ENCODE peak calls at places on chromosome 5, in nine cellular contexts. One of them, this sample, is unnamed.

GRCh38 chr5:133732536-133732935 is 120.2 kb upstream of the FSTL4 start:
- DNase-seq in left ventricle myocardium inferior: no peak
- DNase-seq in epithelial cell of proximal tubule: no peak
- DNase-seq in body of pancreas: no peak
- DNase-seq in PC-3: no peak
- DNase-seq in dorsolateral prefrontal cortex: no peak
- DNase-seq in A549: no peak
- DNase-seq in tibial nerve: no peak
- DNase-seq in tibial artery: no peak
- DNase-seq in this sample: no peak

GRCh38 chr5:102782245-102782872 is 27.3 kb downstream of the PAM start:
- DNase-seq in left ventricle myocardium inferior: no peak
- DNase-seq in epithelial cell of proximal tubule: no peak
- DNase-seq in body of pancreas: no peak
- DNase-seq in PC-3: no peak
- DNase-seq in dorsolateral prefrontal cortex: no peak
- DNase-seq in A549: no peak
- DNase-seq in tibial nerve: no peak
- DNase-seq in tibial artery: no peak
- DNase-seq in this sample: no peak

GRCh38 chr5:62720036-62720441 is 141.4 kb downstream of the LRRC70 start:
- DNase-seq in left ventricle myocardium inferior: no peak
- DNase-seq in epithelial cell of proximal tubule: no peak
- DNase-seq in body of pancreas: peak
- DNase-seq in PC-3: peak
- DNase-seq in dorsolateral prefrontal cortex: no peak
- DNase-seq in A549: peak
- DNase-seq in tibial nerve: no peak
- DNase-seq in tibial artery: no peak
- DNase-seq in this sample: no peak

GRCh38 chr5:177537389-177538361 is 16.7 kb downstream of the FAM193B start:
- DNase-seq in left ventricle myocardium inferior: peak
- DNase-seq in epithelial cell of proximal tubule: no peak
- DNase-seq in body of pancreas: peak
- DNase-seq in PC-3: peak
- DNase-seq in dorsolateral prefrontal cortex: no peak
- DNase-seq in A549: peak
- DNase-seq in tibial nerve: no peak
- DNase-seq in tibial artery: peak
- DNase-seq in this sample: no peak

GRCh38 chr5:101687630-101688029 is 608.5 kb downstream of the SLCO4C1 start:
- DNase-seq in left ventricle myocardium inferior: no peak
- DNase-seq in epithelial cell of proximal tubule: no peak
- DNase-seq in body of pancreas: no peak
- DNase-seq in PC-3: peak
- DNase-seq in dorsolateral prefrontal cortex: no peak
- DNase-seq in A549: no peak
- DNase-seq in tibial nerve: no peak
- DNase-seq in tibial artery: no peak
- DNase-seq in this sample: no peak

GRCh38 chr5:65873181-65873580 is 53.2 kb upstream of the ERBIN start:
- DNase-seq in left ventricle myocardium inferior: no peak
- DNase-seq in epithelial cell of proximal tubule: no peak
- DNase-seq in body of pancreas: no peak
- DNase-seq in PC-3: peak
- DNase-seq in dorsolateral prefrontal cortex: no peak
- DNase-seq in A549: no peak
- DNase-seq in tibial nerve: no peak
- DNase-seq in tibial artery: no peak
- DNase-seq in this sample: peak

GRCh38 chr5:170355601-170356098 is 33.5 kb downstream of the KCNMB1 start:
- DNase-seq in left ventricle myocardium inferior: peak
- DNase-seq in epithelial cell of proximal tubule: no peak
- DNase-seq in body of pancreas: peak
- DNase-seq in PC-3: no peak
- DNase-seq in dorsolateral prefrontal cortex: no peak
- DNase-seq in A549: no peak
- DNase-seq in tibial nerve: no peak
- DNase-seq in tibial artery: no peak
- DNase-seq in this sample: no peak

GRCh38 chr5:173873296-173873922 is 14.7 kb upstream of the CPEB4 start:
- DNase-seq in left ventricle myocardium inferior: no peak
- DNase-seq in epithelial cell of proximal tubule: no peak
- DNase-seq in body of pancreas: no peak
- DNase-seq in PC-3: no peak
- DNase-seq in dorsolateral prefrontal cortex: no peak
- DNase-seq in A549: no peak
- DNase-seq in tibial nerve: no peak
- DNase-seq in tibial artery: no peak
- DNase-seq in this sample: no peak

GRCh38 chr5:115291397-115291796 is 5.1 kb downstream of the CCDC112 start:
- DNase-seq in left ventricle myocardium inferior: no peak
- DNase-seq in epithelial cell of proximal tubule: no peak
- DNase-seq in body of pancreas: no peak
- DNase-seq in PC-3: no peak
- DNase-seq in dorsolateral prefrontal cortex: no peak
- DNase-seq in A549: no peak
- DNase-seq in tibial nerve: no peak
- DNase-seq in tibial artery: no peak
- DNase-seq in this sample: no peak

GRCh38 chr5:133307275-133307674 is 255.5 kb downstream of the HSPA4 start:
- DNase-seq in left ventricle myocardium inferior: no peak
- DNase-seq in epithelial cell of proximal tubule: no peak
- DNase-seq in body of pancreas: no peak
- DNase-seq in PC-3: no peak
- DNase-seq in dorsolateral prefrontal cortex: no peak
- DNase-seq in A549: no peak
- DNase-seq in tibial nerve: no peak
- DNase-seq in tibial artery: no peak
- DNase-seq in this sample: no peak

GRCh38 chr5:83294246-83294645 is 177.3 kb upstream of the VCAN start:
- DNase-seq in left ventricle myocardium inferior: no peak
- DNase-seq in epithelial cell of proximal tubule: no peak
- DNase-seq in body of pancreas: no peak
- DNase-seq in PC-3: no peak
- DNase-seq in dorsolateral prefrontal cortex: no peak
- DNase-seq in A549: no peak
- DNase-seq in tibial nerve: no peak
- DNase-seq in tibial artery: no peak
- DNase-seq in this sample: peak

GRCh38 chr5:175464414-175465233 is 13.7 kb upstream of the SFXN1 start:
- DNase-seq in left ventricle myocardium inferior: no peak
- DNase-seq in epithelial cell of proximal tubule: no peak
- DNase-seq in body of pancreas: peak
- DNase-seq in PC-3: peak
- DNase-seq in dorsolateral prefrontal cortex: no peak
- DNase-seq in A549: peak
- DNase-seq in tibial nerve: peak
- DNase-seq in tibial artery: no peak
- DNase-seq in this sample: no peak

GRCh38 chr5:151293624-151294023 is 9.9 kb downstream of the SLC36A3 start:
- DNase-seq in left ventricle myocardium inferior: no peak
- DNase-seq in epithelial cell of proximal tubule: no peak
- DNase-seq in body of pancreas: no peak
- DNase-seq in PC-3: no peak
- DNase-seq in dorsolateral prefrontal cortex: no peak
- DNase-seq in A549: no peak
- DNase-seq in tibial nerve: no peak
- DNase-seq in tibial artery: no peak
- DNase-seq in this sample: no peak

GRCh38 chr5:166488560-166488959 is 1802.9 kb upstream of the WWC1 start:
- DNase-seq in left ventricle myocardium inferior: no peak
- DNase-seq in epithelial cell of proximal tubule: no peak
- DNase-seq in body of pancreas: no peak
- DNase-seq in PC-3: no peak
- DNase-seq in dorsolateral prefrontal cortex: no peak
- DNase-seq in A549: no peak
- DNase-seq in tibial nerve: no peak
- DNase-seq in tibial artery: no peak
- DNase-seq in this sample: no peak

GRCh38 chr5:14850419-14851066 is 21.0 kb downstream of the ANKH start:
- DNase-seq in left ventricle myocardium inferior: no peak
- DNase-seq in epithelial cell of proximal tubule: no peak
- DNase-seq in body of pancreas: no peak
- DNase-seq in PC-3: no peak
- DNase-seq in dorsolateral prefrontal cortex: no peak
- DNase-seq in A549: no peak
- DNase-seq in tibial nerve: no peak
- DNase-seq in tibial artery: no peak
- DNase-seq in this sample: no peak
- H3K4me3 ChIP-seq in left ventricle myocardium inferior: no peak
- H3K4me3 ChIP-seq in epithelial cell of proximal tubule: no peak
- H3K4me3 ChIP-seq in body of pancreas: no peak
- H3K4me3 ChIP-seq in PC-3: no peak
- H3K4me3 ChIP-seq in dorsolateral prefrontal cortex: no peak
- H3K4me3 ChIP-seq in A549: no peak
- H3K4me3 ChIP-seq in tibial nerve: no peak
- H3K4me3 ChIP-seq in tibial artery: no peak
- H3K4me3 ChIP-seq in this sample: no peak

GRCh38 chr5:131164931-131165727 is at the start of gene HINT1:
- DNase-seq in left ventricle myocardium inferior: peak
- DNase-seq in epithelial cell of proximal tubule: peak
- DNase-seq in body of pancreas: peak
- DNase-seq in PC-3: peak
- DNase-seq in dorsolateral prefrontal cortex: peak
- DNase-seq in A549: peak
- DNase-seq in tibial nerve: peak
- DNase-seq in tibial artery: peak
- DNase-seq in this sample: peak
- TF ChIP-seq CTCF in left ventricle myocardium inferior: no peak
- TF ChIP-seq CTCF in epithelial cell of proximal tubule: peak
- TF ChIP-seq CTCF in body of pancreas: no peak
- TF ChIP-seq CTCF in PC-3: peak
- TF ChIP-seq CTCF in dorsolateral prefrontal cortex: peak
- TF ChIP-seq CTCF in A549: peak
- TF ChIP-seq CTCF in tibial nerve: peak
- TF ChIP-seq CTCF in tibial artery: no peak
- TF ChIP-seq CTCF in this sample: peak

GRCh38 chr5:120465281-120465961 is 1.3 kb downstream of the PRR16 start:
- DNase-seq in left ventricle myocardium inferior: peak
- DNase-seq in epithelial cell of proximal tubule: no peak
- DNase-seq in body of pancreas: peak
- DNase-seq in PC-3: peak
- DNase-seq in dorsolateral prefrontal cortex: peak
- DNase-seq in A549: no peak
- DNase-seq in tibial nerve: no peak
- DNase-seq in tibial artery: peak
- DNase-seq in this sample: no peak
- H3K4me3 ChIP-seq in left ventricle myocardium inferior: peak
- H3K4me3 ChIP-seq in epithelial cell of proximal tubule: peak
- H3K4me3 ChIP-seq in body of pancreas: no peak
- H3K4me3 ChIP-seq in PC-3: peak
- H3K4me3 ChIP-seq in dorsolateral prefrontal cortex: peak
- H3K4me3 ChIP-seq in A549: peak
- H3K4me3 ChIP-seq in tibial nerve: peak
- H3K4me3 ChIP-seq in tibial artery: peak
- H3K4me3 ChIP-seq in this sample: peak

GRCh38 chr5:141121563-141121962 is at the start of gene PCDHB4:
- DNase-seq in left ventricle myocardium inferior: no peak
- DNase-seq in epithelial cell of proximal tubule: no peak
- DNase-seq in body of pancreas: peak
- DNase-seq in PC-3: no peak
- DNase-seq in dorsolateral prefrontal cortex: no peak
- DNase-seq in A549: no peak
- DNase-seq in tibial nerve: peak
- DNase-seq in tibial artery: no peak
- DNase-seq in this sample: no peak
- TF ChIP-seq CTCF in left ventricle myocardium inferior: peak
- TF ChIP-seq CTCF in epithelial cell of proximal tubule: peak
- TF ChIP-seq CTCF in body of pancreas: no peak
- TF ChIP-seq CTCF in PC-3: no peak
- TF ChIP-seq CTCF in dorsolateral prefrontal cortex: peak
- TF ChIP-seq CTCF in A549: no peak
- TF ChIP-seq CTCF in tibial nerve: peak
- TF ChIP-seq CTCF in tibial artery: peak
- TF ChIP-seq CTCF in this sample: no peak

This sample was measured in retinal pigment epithelial cell.